ENCODE peak calls at places on chromosomes 4 and X, in five cellular contexts. One of them, this sample, is unnamed.
A peak's percentile ranks its signal among the peaks of the same experiment; 100 is the strongest.

GRCh38 chrX:54495814-54496516 is at the start of gene FGD1:
- DNase-seq in bronchial epithelial cell: peak; percentile 28
- DNase-seq in thoracic aorta: no peak
- DNase-seq in stimulated activated CD4-positive, alpha-beta T cell treated with anti-CD3 and anti-CD28 coated beads, TNF-alpha, amount 100 ng/mL, for 1 hour: no peak
- DNase-seq in Peyer's patch: peak; percentile 74
- DNase-seq in this sample: peak; percentile 64

GRCh38 chr4:41532880-41533279 is 5.1 kb upstream of the LIMCH1 start:
- DNase-seq in bronchial epithelial cell: no peak
- DNase-seq in thoracic aorta: no peak
- DNase-seq in stimulated activated CD4-positive, alpha-beta T cell treated with anti-CD3 and anti-CD28 coated beads, TNF-alpha, amount 100 ng/mL, for 1 hour: no peak
- DNase-seq in Peyer's patch: no peak
- DNase-seq in this sample: no peak

GRCh38 chr4:147865926-147866325 is 134.0 kb downstream of the ARHGAP10 start:
- DNase-seq in bronchial epithelial cell: peak; percentile 22
- DNase-seq in thoracic aorta: no peak
- DNase-seq in stimulated activated CD4-positive, alpha-beta T cell treated with anti-CD3 and anti-CD28 coated beads, TNF-alpha, amount 100 ng/mL, for 1 hour: no peak
- DNase-seq in Peyer's patch: no peak
- DNase-seq in this sample: no peak

GRCh38 chrX:11704725-11705495 is 39.2 kb upstream of the ARHGAP6 start:
- DNase-seq in bronchial epithelial cell: no peak
- DNase-seq in thoracic aorta: no peak
- DNase-seq in stimulated activated CD4-positive, alpha-beta T cell treated with anti-CD3 and anti-CD28 coated beads, TNF-alpha, amount 100 ng/mL, for 1 hour: no peak
- DNase-seq in Peyer's patch: no peak
- DNase-seq in this sample: peak; percentile 13

GRCh38 chr4:7189066-7189465 is 3.3 kb upstream of the SORCS2 start:
- DNase-seq in bronchial epithelial cell: no peak
- DNase-seq in thoracic aorta: no peak
- DNase-seq in stimulated activated CD4-positive, alpha-beta T cell treated with anti-CD3 and anti-CD28 coated beads, TNF-alpha, amount 100 ng/mL, for 1 hour: no peak
- DNase-seq in Peyer's patch: peak; percentile 22
- DNase-seq in this sample: no peak

GRCh38 chr4:38495481-38495880 is 168.5 kb upstream of the KLF3 start:
- DNase-seq in bronchial epithelial cell: no peak
- DNase-seq in thoracic aorta: no peak
- DNase-seq in stimulated activated CD4-positive, alpha-beta T cell treated with anti-CD3 and anti-CD28 coated beads, TNF-alpha, amount 100 ng/mL, for 1 hour: no peak
- DNase-seq in Peyer's patch: no peak
- DNase-seq in this sample: no peak

GRCh38 chrX:39513836-39514235 is 583.9 kb downstream of the BCOR start:
- DNase-seq in bronchial epithelial cell: no peak
- DNase-seq in thoracic aorta: no peak
- DNase-seq in stimulated activated CD4-positive, alpha-beta T cell treated with anti-CD3 and anti-CD28 coated beads, TNF-alpha, amount 100 ng/mL, for 1 hour: no peak
- DNase-seq in Peyer's patch: no peak
- DNase-seq in this sample: peak; percentile 7

GRCh38 chrX:147846676-147847075 is 65.0 kb upstream of the FMR1 start:
- DNase-seq in bronchial epithelial cell: no peak
- DNase-seq in thoracic aorta: no peak
- DNase-seq in stimulated activated CD4-positive, alpha-beta T cell treated with anti-CD3 and anti-CD28 coated beads, TNF-alpha, amount 100 ng/mL, for 1 hour: no peak
- DNase-seq in Peyer's patch: no peak
- DNase-seq in this sample: no peak

GRCh38 chrX:444305-444704 is 57.6 kb upstream of the PPP2R3B start:
- DNase-seq in bronchial epithelial cell: no peak
- DNase-seq in thoracic aorta: no peak
- DNase-seq in stimulated activated CD4-positive, alpha-beta T cell treated with anti-CD3 and anti-CD28 coated beads, TNF-alpha, amount 100 ng/mL, for 1 hour: no peak
- DNase-seq in Peyer's patch: no peak
- DNase-seq in this sample: peak; percentile 59

GRCh38 chrX:57156397-57157049 is 19.3 kb upstream of the SPIN2A start:
- DNase-seq in bronchial epithelial cell: peak; percentile 34
- DNase-seq in thoracic aorta: no peak
- DNase-seq in stimulated activated CD4-positive, alpha-beta T cell treated with anti-CD3 and anti-CD28 coated beads, TNF-alpha, amount 100 ng/mL, for 1 hour: no peak
- DNase-seq in Peyer's patch: peak; percentile 50
- DNase-seq in this sample: peak; percentile 55

GRCh38 chr4:140300271-140300970 is 73.0 kb upstream of the SCOC start:
- DNase-seq in bronchial epithelial cell: peak; percentile 93
- DNase-seq in thoracic aorta: no peak
- DNase-seq in stimulated activated CD4-positive, alpha-beta T cell treated with anti-CD3 and anti-CD28 coated beads, TNF-alpha, amount 100 ng/mL, for 1 hour: no peak
- DNase-seq in Peyer's patch: no peak
- DNase-seq in this sample: peak; percentile 27

GRCh38 chr4:8222609-8223391 is 23.7 kb downstream of the SH3TC1 start:
- DNase-seq in bronchial epithelial cell: no peak
- DNase-seq in thoracic aorta: no peak
- DNase-seq in stimulated activated CD4-positive, alpha-beta T cell treated with anti-CD3 and anti-CD28 coated beads, TNF-alpha, amount 100 ng/mL, for 1 hour: no peak
- DNase-seq in Peyer's patch: no peak
- DNase-seq in this sample: no peak

GRCh38 chr4:149345424-149345823 is 470.2 kb downstream of the IQCM start:
- DNase-seq in bronchial epithelial cell: peak; percentile 93
- DNase-seq in thoracic aorta: no peak
- DNase-seq in stimulated activated CD4-positive, alpha-beta T cell treated with anti-CD3 and anti-CD28 coated beads, TNF-alpha, amount 100 ng/mL, for 1 hour: no peak
- DNase-seq in Peyer's patch: no peak
- DNase-seq in this sample: no peak

GRCh38 chr4:16846520-16847117 is 51.8 kb downstream of the LDB2 start:
- DNase-seq in bronchial epithelial cell: no peak
- DNase-seq in thoracic aorta: no peak
- DNase-seq in stimulated activated CD4-positive, alpha-beta T cell treated with anti-CD3 and anti-CD28 coated beads, TNF-alpha, amount 100 ng/mL, for 1 hour: no peak
- DNase-seq in Peyer's patch: no peak
- DNase-seq in this sample: no peak